ENCODE peak calls at places on chromosomes 12 and 14, in four cellular contexts. D is cardiac muscle cell; L is AG09319; V is central memory CD4-positive, alpha-beta T cell. N is an unnamed sample.

GRCh38 chr14:20343855-20344205 is 395 bp downstream of the PARP2 start:
- DNase-seq in V (no peak), D (peak), L (no peak), N (peak)

GRCh38 chr14:96307434-96307833 is 51.4 kb downstream of the BDKRB1 start:
- DNase-seq in V (no peak), D (no peak), L (no peak), N (peak)

GRCh38 chr12:132078190-132078589 is 65.9 kb downstream of the DDX51 start:
- DNase-seq in D (peak), V (no peak), L (peak), N (peak)

GRCh38 chr14:22726012-22726411 is 40.5 kb upstream of the OXA1L start:
- DNase-seq in L (no peak), V (no peak), D (no peak), N (no peak)

GRCh38 chr12:6535960-6536847 is 1.9 kb downstream of the GAPDH start:
- DNase-seq in D (no peak), L (no peak), V (no peak), N (peak)

GRCh38 chr12:30826276-30826675 is 71.5 kb upstream of the CAPRIN2 start:
- DNase-seq in D (no peak), L (no peak), V (no peak), N (no peak)

GRCh38 chr14:90578283-90578985 is 181.6 kb downstream of the CALM1 start:
- DNase-seq in V (no peak), L (no peak), D (no peak), N (no peak)

GRCh38 chr12:64127811-64128210 is 94.3 kb downstream of the KICS2 start:
- DNase-seq in V (no peak), D (no peak), L (no peak), N (no peak)

GRCh38 chr12:58765076-58765475 is 155.2 kb downstream of the LRIG3 start:
- DNase-seq in D (no peak), L (no peak), V (no peak), N (no peak)

GRCh38 chr12:26317942-26318565 is 122.7 kb downstream of the SSPN start:
- DNase-seq in V (no peak), L (no peak), D (peak), N (peak)

GRCh38 chr14:87873741-87874140 is 119.2 kb downstream of the GALC start:
- DNase-seq in D (no peak), V (no peak), L (no peak), N (no peak)

GRCh38 chr12:51033048-51033447 is 6.9 kb upstream of the SLC11A2 start:
- DNase-seq in D (no peak), V (no peak), L (no peak), N (no peak)

GRCh38 chr14:72801381-72801812 is 92.5 kb downstream of the DPF3 start:
- DNase-seq in D (peak), V (no peak), L (peak), N (peak)

GRCh38 chr12:9745191-9745590 is 12.3 kb upstream of the CLECL1 start:
- DNase-seq in D (no peak), V (no peak), L (no peak), N (no peak)

GRCh38 chr14:61653507-61653906 is 41.8 kb upstream of the HIF1A start:
- DNase-seq in D (peak), L (no peak), V (no peak), N (peak)

GRCh38 chr14:89503458-89503996 is 86.5 kb upstream of the FOXN3 start:
- DNase-seq in L (no peak), V (no peak), D (no peak), N (no peak)

GRCh38 chr12:100329800-100330199 is 27.1 kb upstream of the SLC17A8 start:
- DNase-seq in D (no peak), L (no peak), V (no peak), N (no peak)

GRCh38 chr14:22200977-22201605 is 387.9 kb downstream of the DAD1 start:
- DNase-seq in V (peak), D (peak), L (no peak), N (peak)

GRCh38 chr12:67508830-67509229 is 139.7 kb upstream of the DYRK2 start:
- DNase-seq in L (no peak), D (no peak), V (no peak), N (no peak)